ENCODE peak calls at places on chromosomes 12 and 14, in seven cellular contexts. Q is DND-41, L is K562, A is fibroblast of lung, W is GM23338, E is IMR-90, D is mammary epithelial cell. X is an unnamed sample.

GRCh38 chr14:100129161-100129589 is 30.3 kb downstream of the DEGS2 start:
- DNase-seq in D (no peak), L (no peak), W (no peak), E (peak), Q (no peak), A (peak), X (no peak)

GRCh38 chr14:32366256-32366655 is 37.2 kb downstream of the AKAP6 start:
- DNase-seq in D (no peak), E (no peak), W (peak), Q (no peak), A (peak), L (no peak), X (no peak)

GRCh38 chr12:126507231-126507630 is 1442.0 kb downstream of the AACS start:
- DNase-seq in W (no peak), L (no peak), A (no peak), E (no peak), D (no peak), Q (no peak), X (no peak)

GRCh38 chr14:20791199-20791996 is 10.3 kb downstream of the RNASE6 start:
- DNase-seq in A (no peak), L (no peak), W (no peak), E (no peak), Q (no peak), D (no peak), X (no peak)

GRCh38 chr14:65106316-65106715 is 4.0 kb upstream of the MAX start:
- DNase-seq in Q (no peak), D (no peak), W (no peak), L (no peak), A (no peak), E (no peak), X (no peak)

GRCh38 chr12:25839470-25839869 is 119.0 kb upstream of the RASSF8 start:
- DNase-seq in E (peak), A (peak), D (peak), L (no peak), Q (no peak), W (no peak), X (no peak)

GRCh38 chr14:46197856-46198255 is 453.7 kb downstream of the RPL10L start:
- DNase-seq in W (peak), Q (no peak), E (no peak), D (no peak), A (no peak), L (no peak), X (no peak)

GRCh38 chr12:29103539-29103974 is 45.5 kb upstream of the FAR2 start:
- DNase-seq in W (no peak), A (no peak), L (no peak), D (no peak), Q (peak), E (no peak), X (no peak)

GRCh38 chr12:30822385-30823139 is 67.8 kb upstream of the CAPRIN2 start:
- DNase-seq in E (peak), A (peak), Q (no peak), D (peak), L (no peak), W (peak), X (no peak)

GRCh38 chr12:57086951-57087688 is 1.8 kb upstream of the NAB2 start:
- DNase-seq in A (peak), Q (peak), D (peak), L (peak), E (peak), W (peak), X (peak)

GRCh38 chr12:111429760-111430417 is 24.2 kb downstream of the SH2B3 start:
- DNase-seq in Q (peak), L (no peak), E (no peak), A (no peak), W (no peak), D (no peak), X (no peak)

GRCh38 chr12:109165599-109165998 is 49.2 kb downstream of the ACACB start:
- DNase-seq in E (peak), L (no peak), A (peak), W (no peak), D (peak), Q (no peak), X (no peak)

GRCh38 chr14:22475381-22475780 is 113.6 kb downstream of the DAD1 start:
- DNase-seq in D (no peak), L (no peak), A (no peak), E (no peak), W (no peak), Q (no peak), X (no peak)

GRCh38 chr14:89773644-89774316 is 180.8 kb downstream of the EFCAB11 start:
- DNase-seq in A (no peak), W (peak), L (no peak), Q (peak), E (peak), D (no peak), X (peak)
- H3K4me2 ChIP-seq in A (no peak), W (peak), L (no peak), Q (peak), E (no peak), D (no peak), X (peak)

GRCh38 chr12:54021006-54021405 is 7.2 kb upstream of the HOXC6 start:
- DNase-seq in E (no peak), L (no peak), Q (no peak), A (no peak), D (no peak), W (no peak), X (no peak)

GRCh38 chr12:54019111-54019811 is 9.0 kb upstream of the HOXC6 start:
- DNase-seq in E (no peak), W (peak), D (peak), L (peak), Q (no peak), A (no peak), X (no peak)

GRCh38 chr12:54020587-54020969 is 7.7 kb upstream of the HOXC6 start:
- DNase-seq in A (no peak), D (no peak), Q (no peak), E (no peak), L (no peak), W (no peak), X (no peak)

GRCh38 chr12:54018608-54018984 is 9.6 kb upstream of the HOXC6 start:
- DNase-seq in L (peak), E (no peak), A (no peak), D (peak), W (peak), Q (no peak), X (no peak)

GRCh38 chr12:54019924-54020586 is 8.2 kb upstream of the HOXC6 start:
- DNase-seq in Q (no peak), A (no peak), W (no peak), D (peak), L (no peak), E (no peak), X (no peak)
- H3K27ac ChIP-seq in Q (no peak), A (no peak), W (no peak), D (peak), L (peak), E (no peak), X (no peak)

DNA sequence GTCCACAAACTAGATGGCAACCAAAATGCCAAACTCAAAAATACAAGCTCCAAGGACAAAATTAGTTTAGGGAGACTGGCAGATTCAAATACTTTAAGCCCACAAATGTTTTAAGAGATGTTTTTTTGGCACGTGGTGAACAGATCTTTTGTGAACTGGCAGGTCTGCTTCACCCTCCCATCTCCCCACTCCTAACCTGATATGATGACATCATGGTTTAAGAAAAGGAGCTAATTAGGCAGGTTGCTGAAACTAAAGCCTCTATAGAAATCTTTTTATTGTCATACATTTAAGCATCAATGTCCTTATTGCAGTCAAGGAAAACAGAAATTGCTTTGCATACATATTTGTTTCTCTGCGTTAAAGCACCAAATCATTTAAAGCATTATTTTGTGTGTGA is 5.8 kb downstream of the LRIG3 start:
- DNase-seq in E (no peak), Q (no peak), W (no peak), A (no peak), L (no peak), D (no peak), X (no peak)
- H3K4me2 ChIP-seq in E (no peak), Q (no peak), W (no peak), A (no peak), L (no peak), D (peak), X (no peak)

DNA sequence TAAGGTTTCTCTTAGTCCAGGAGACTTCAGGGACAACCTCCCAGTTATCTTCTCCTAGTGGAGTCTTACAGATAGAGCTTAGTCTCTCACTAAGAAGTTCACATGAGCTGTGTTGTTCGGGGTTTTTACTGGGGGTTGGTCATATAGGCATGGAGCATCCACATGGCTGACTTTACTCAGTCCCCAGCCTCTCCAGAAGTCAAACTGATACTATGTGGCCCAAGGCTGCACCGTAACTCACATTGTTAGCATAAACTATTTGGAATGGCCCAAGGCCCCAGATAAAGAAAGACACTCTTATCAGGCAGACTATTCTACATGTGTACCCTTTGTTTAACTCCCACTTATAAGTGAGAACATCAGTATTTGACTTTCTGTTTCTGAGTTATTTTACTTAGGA is 23.2 kb downstream of the GPR137C start:
- DNase-seq in L (no peak), E (no peak), A (no peak), D (no peak), W (no peak), Q (no peak), X (no peak)
- H3K27ac ChIP-seq in L (no peak), E (no peak), A (no peak), D (no peak), W (no peak), Q (no peak), X (no peak)

GRCh38 chr14:92558319-92558718 is 44.7 kb downstream of the RIN3 start:
- DNase-seq in L (no peak), Q (no peak), E (no peak), W (no peak), A (no peak), D (no peak), X (no peak)

GRCh38 chr14:92557544-92557912 is 43.9 kb downstream of the RIN3 start:
- DNase-seq in E (no peak), D (no peak), W (no peak), A (no peak), Q (no peak), L (no peak), X (no peak)

GRCh38 chr14:92555440-92556111 is 42.0 kb downstream of the RIN3 start:
- DNase-seq in A (no peak), L (no peak), D (no peak), E (no peak), Q (no peak), W (no peak), X (no peak)

GRCh38 chr14:92556255-92556741 is 42.7 kb downstream of the RIN3 start:
- DNase-seq in L (no peak), E (peak), A (no peak), D (no peak), W (no peak), Q (no peak), X (no peak)

GRCh38 chr14:92556863-92557543 is 43.4 kb downstream of the RIN3 start:
- DNase-seq in D (no peak), E (no peak), W (no peak), L (no peak), Q (no peak), A (no peak), X (no peak)
- H3K4me2 ChIP-seq in D (no peak), E (no peak), W (no peak), L (no peak), Q (no peak), A (no peak), X (no peak)

GRCh38 chr12:63304844-63305243 is 153.8 kb upstream of the AVPR1A start:
- DNase-seq in E (no peak), L (no peak), A (no peak), D (peak), Q (no peak), W (no peak), X (no peak)

GRCh38 chr12:63302941-63303536 is 152.0 kb upstream of the AVPR1A start:
- DNase-seq in L (no peak), D (no peak), E (no peak), W (no peak), A (no peak), Q (no peak), X (no peak)

GRCh38 chr12:63298386-63298930 is 147.5 kb upstream of the AVPR1A start:
- DNase-seq in Q (no peak), L (no peak), D (no peak), A (no peak), W (no peak), E (no peak), X (no peak)

GRCh38 chr12:63301311-63301710 is 150.3 kb upstream of the AVPR1A start:
- DNase-seq in L (no peak), D (peak), W (no peak), Q (no peak), E (no peak), A (no peak), X (no peak)

GRCh38 chr12:63302269-63302940 is 151.4 kb upstream of the AVPR1A start:
- DNase-seq in Q (no peak), L (no peak), A (no peak), W (no peak), D (peak), E (no peak), X (no peak)
- H3K27ac ChIP-seq in Q (peak), L (no peak), A (no peak), W (no peak), D (peak), E (no peak), X (no peak)

GRCh38 chr14:75015496-75015895 is 12.8 kb downstream of the EIF2B2 start:
- DNase-seq in L (no peak), A (no peak), D (no peak), W (no peak), E (no peak), Q (no peak), X (no peak)
- H3K4me2 ChIP-seq in L (no peak), A (no peak), D (no peak), W (no peak), E (no peak), Q (no peak), X (no peak)

X was measured in Karpas-422.